ENCODE peak calls at places on chromosomes 7 and 10, in four cellular contexts. D is OCI-LY7; H is MM.1S; S is CD8-positive, alpha-beta T cell. N is an unnamed sample.

GRCh38 chr10:114754445-114755320 is 66.9 kb upstream of the FHIP2A start:
- DNase-seq in D (no peak), H (no peak), S (no peak), N (no peak)

GRCh38 chr7:128108641-128109423 is 77.6 kb upstream of the LRRC4 start:
- DNase-seq in H (peak; percentile 89), S (no peak), D (peak; percentile 93), N (peak; percentile 72)

GRCh38 chr7:56046728-56047445 is 4.4 kb downstream of the PSPH start:
- DNase-seq in S (no peak), D (no peak), H (no peak), N (no peak)

GRCh38 chr7:11191574-11192220 is 218.0 kb downstream of the PHF14 start:
- DNase-seq in H (no peak), D (no peak), S (no peak), N (no peak)

GRCh38 chr10:31320598-31321211 is 1.7 kb downstream of the ZEB1 start:
- DNase-seq in S (peak; percentile 40), D (peak; percentile 70), H (peak; percentile 69), N (no peak)

GRCh38 chr10:17454801-17455520 is 566 bp upstream of the ST8SIA6 start:
- DNase-seq in S (no peak), H (no peak), D (no peak), N (no peak)

GRCh38 chr10:79070611-79071534 is 2.1 kb downstream of the ZMIZ1 start:
- DNase-seq in S (no peak), D (no peak), H (peak; percentile 26), N (no peak)

GRCh38 chr7:149685455-149685854 is 87.9 kb downstream of the ZNF467 start:
- DNase-seq in D (no peak), S (no peak), H (no peak), N (no peak)

DNA sequence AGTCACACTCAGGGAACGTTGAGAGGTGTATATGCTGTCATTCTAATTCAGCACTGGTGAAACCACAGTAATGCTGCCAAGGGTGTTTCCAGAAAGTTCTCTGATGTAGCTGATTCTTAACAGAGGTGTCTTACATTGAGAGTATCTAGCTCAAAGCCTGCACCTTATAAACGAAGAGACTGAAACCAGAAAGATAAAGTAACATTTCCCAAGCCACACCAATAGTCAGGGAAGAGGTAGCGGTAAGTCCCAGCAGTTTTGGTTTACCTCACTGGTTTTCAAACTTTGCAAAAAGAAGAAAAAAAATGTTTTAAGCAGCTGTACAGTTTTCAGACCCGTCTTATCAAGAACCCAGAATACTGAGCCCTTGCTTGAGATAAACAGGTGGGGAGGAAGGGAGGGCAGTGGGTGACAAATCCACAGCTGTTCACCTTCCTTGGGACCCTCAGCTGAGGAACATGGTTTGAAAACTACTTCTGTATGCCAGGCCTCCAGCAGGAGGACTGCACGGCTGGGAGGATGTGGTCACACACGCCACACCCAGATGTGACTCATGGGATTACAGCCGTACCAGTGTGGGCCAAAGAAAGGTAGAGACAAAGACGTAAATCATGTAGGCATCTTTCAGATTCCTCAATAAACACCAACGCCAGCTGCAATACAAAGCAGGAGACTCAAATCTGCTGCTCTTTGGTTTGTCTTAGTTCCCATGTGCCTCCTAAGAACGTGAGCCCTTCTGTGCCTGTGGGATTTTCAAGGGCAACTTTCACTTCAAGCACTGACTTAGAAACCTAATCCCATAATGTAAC is 64.0 kb upstream of the GSDME start:
- DNase-seq in S (peak; percentile 75), D (peak; percentile 96), H (peak; percentile 92), N (peak; percentile 74)
- H3K4me3 ChIP-seq in S (peak overlapping the region; percentile 4), D (peak overlapping the region; percentile 48), H (peak overlapping the region; percentile 29), N (no peak overlapping the region)

GRCh38 chr7:30469303-30469702 is 9.3 kb downstream of the NOD1 start:
- DNase-seq in D (no peak), S (no peak), H (no peak), N (no peak)
- TF ChIP-seq CTCF in D (peak; percentile 11), S (no peak), H (no peak), N (no peak)

DNA sequence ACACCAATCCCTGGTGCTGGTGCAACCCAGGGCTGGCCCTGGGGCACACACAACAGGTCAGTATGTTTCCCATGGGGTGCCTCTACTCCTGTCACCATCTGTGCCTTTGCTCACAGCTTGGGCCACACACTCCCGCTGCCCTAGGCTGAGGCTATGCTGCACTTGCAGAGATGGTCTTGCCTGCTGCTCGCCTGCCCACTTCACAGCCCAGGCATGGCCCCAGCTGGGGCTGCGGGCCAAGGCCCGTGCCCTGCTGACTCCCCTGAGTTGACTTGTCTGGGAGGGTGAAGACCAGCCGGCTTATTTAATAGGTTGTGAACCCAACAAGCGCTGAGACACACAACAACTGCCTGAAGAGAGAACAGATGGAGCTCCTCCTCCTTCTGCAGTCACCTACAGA is 184.1 kb downstream of the ZNF33B start:
- DNase-seq in D (no peak), H (no peak), S (no peak), N (no peak)
- H3K4me3 ChIP-seq in D (no peak overlapping the region), H (no peak overlapping the region), S (no peak overlapping the region), N (no peak overlapping the region)

GRCh38 chr7:21565614-21566013 is 22.8 kb downstream of the DNAH11 start:
- DNase-seq in H (no peak), D (no peak), S (no peak), N (no peak)

GRCh38 chr7:21572331-21572730 is 29.5 kb downstream of the DNAH11 start:
- DNase-seq in D (no peak), S (no peak), H (no peak), N (no peak)

GRCh38 chr7:21566094-21566493 is 23.3 kb downstream of the DNAH11 start:
- DNase-seq in H (no peak), D (no peak), S (no peak), N (no peak)

GRCh38 chr7:21572914-21573313 is 30.1 kb downstream of the DNAH11 start:
- DNase-seq in S (no peak), H (no peak), D (no peak), N (no peak)

DNA sequence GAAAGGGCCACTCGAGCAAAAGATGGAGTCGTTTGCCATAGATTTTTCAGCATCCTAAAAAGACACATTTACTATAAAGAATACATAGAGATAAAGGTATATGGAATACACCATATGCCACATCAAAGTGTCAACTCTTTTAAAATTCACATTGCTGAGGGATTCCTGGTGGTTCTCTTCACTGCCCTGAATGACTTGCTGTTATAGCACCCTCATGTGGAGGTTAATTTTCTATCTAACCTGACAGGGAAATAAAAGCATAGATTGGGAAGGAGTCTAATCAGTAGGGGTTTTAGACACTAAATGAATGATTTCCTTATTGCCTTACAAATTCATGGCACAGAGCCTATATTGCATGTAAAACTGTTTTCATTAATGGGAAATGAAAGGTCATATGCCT is 25.9 kb downstream of the DNAH11 start:
- DNase-seq in H (no peak), D (peak; percentile 34), S (no peak), N (no peak)
- TF ChIP-seq CTCF in H (no peak), D (peak; percentile 70), S (peak; percentile 19), N (peak; percentile 29)

GRCh38 chr7:972670-973309 is 2.6 kb downstream of the COX19 start:
- DNase-seq in D (no peak), S (no peak), H (no peak), N (no peak)
- H3K4me3 ChIP-seq in D (peak overlapping the region; percentile 100), S (no peak overlapping the region), H (no peak overlapping the region), N (no peak overlapping the region)

GRCh38 chr10:75344170-75344569 is 57.4 kb downstream of the ZNF503 start:
- DNase-seq in S (no peak), H (no peak), D (no peak), N (no peak)

GRCh38 chr10:75345738-75346137 is 55.8 kb downstream of the ZNF503 start:
- DNase-seq in D (no peak), S (no peak), H (no peak), N (no peak)

GRCh38 chr10:75347211-75347610 is 54.4 kb downstream of the ZNF503 start:
- DNase-seq in S (no peak), H (no peak), D (no peak), N (no peak)

GRCh38 chr10:75342397-75342796 is 59.2 kb downstream of the ZNF503 start:
- DNase-seq in S (no peak), H (no peak), D (no peak), N (no peak)
- TF ChIP-seq CTCF in S (no peak), H (no peak), D (no peak), N (no peak)

GRCh38 chr7:100538348-100538653 is 702 bp upstream of the AGFG2 start:
- DNase-seq in H (no peak), S (no peak), D (no peak), N (no peak)
- H3K4me3 ChIP-seq in H (peak overlapping the region; percentile 80), S (peak overlapping the region; percentile 48), D (peak overlapping the region; percentile 66), N (peak overlapping the region; percentile 54)

GRCh38 chr10:13613519-13613918 is 26.8 kb downstream of the PRPF18 start:
- DNase-seq in D (no peak), S (no peak), H (no peak), N (no peak)
- TF ChIP-seq CTCF in D (peak; percentile 36), S (no peak), H (no peak), N (peak; percentile 16)

GRCh38 chr10:23194471-23194965 is 2.4 kb downstream of the PTF1A start:
- DNase-seq in D (no peak), S (no peak), H (no peak), N (no peak)

GRCh38 chr10:23193435-23194074 is 1.4 kb downstream of the PTF1A start:
- DNase-seq in D (no peak), H (no peak), S (no peak), N (no peak)

GRCh38 chr10:23192396-23192740 is 256 bp downstream of the PTF1A start:
- DNase-seq in S (no peak), D (no peak), H (no peak), N (no peak)

GRCh38 chr10:23191764-23192395 is at the start of gene PTF1A:
- DNase-seq in S (no peak), H (no peak), D (no peak), N (no peak)

GRCh38 chr10:23192741-23193434 is 776 bp downstream of the PTF1A start:
- DNase-seq in D (no peak), H (no peak), S (no peak), N (no peak)
- H3K4me3 ChIP-seq in D (no peak overlapping the region), H (no peak overlapping the region), S (no peak overlapping the region), N (no peak overlapping the region)

N was measured in GM12864.